ENCODE peak calls at places on chromosome 9, in five cellular contexts. D is osteoblast, N is IMR-90, X is OCI-LY7, K is tibial nerve. M is an unnamed sample.

GRCh38 chr9:138069731-138070456 is 192.3 kb downstream of the CACNA1B start:
- DNase-seq in D (no peak), N (no peak), X (no peak), K (no peak), M (no peak)

GRCh38 chr9:15104826-15105420 is 194.7 kb upstream of the FREM1 start:
- DNase-seq in D (peak; percentile 66), N (peak; percentile 46), X (peak; percentile 39), K (no peak), M (peak; percentile 40)

GRCh38 chr9:137243626-137244485 is 2.8 kb downstream of the TUBB4B start:
- DNase-seq in D (peak; percentile 84), N (no peak), X (no peak), K (no peak), M (no peak)

GRCh38 chr9:91536211-91536691 is 112.6 kb upstream of the NFIL3 start:
- DNase-seq in D (peak; percentile 67), N (peak; percentile 90), X (no peak), K (no peak), M (peak; percentile 53)

GRCh38 chr9:99259231-99259918 is 37.3 kb downstream of the SEC61B start:
- DNase-seq in D (no peak), N (no peak), X (peak; percentile 74), K (peak; percentile 65), M (no peak)

GRCh38 chr9:18849186-18849724 is 183.8 kb downstream of the SAXO1 start:
- DNase-seq in D (no peak), N (no peak), X (no peak), K (no peak), M (no peak)

GRCh38 chr9:15222313-15222712 is 84.7 kb downstream of the TTC39B start:
- DNase-seq in D (no peak), N (no peak), X (no peak), K (no peak), M (no peak)

GRCh38 chr9:16085167-16085718 is 532.4 kb downstream of the CCDC171 start:
- DNase-seq in D (no peak), N (no peak), X (no peak), K (no peak), M (no peak)

GRCh38 chr9:75239176-75239575 is 150.9 kb downstream of the OSTF1 start:
- DNase-seq in D (no peak), N (peak; percentile 29), X (peak; percentile 13), K (no peak), M (no peak)

GRCh38 chr9:7185612-7186011 is 427.8 kb downstream of the KDM4C start:
- DNase-seq in D (no peak), N (peak; percentile 90), X (no peak), K (no peak), M (peak; percentile 38)

GRCh38 chr9:92010705-92011536 is 60.9 kb upstream of the ROR2 start:
- DNase-seq in D (no peak), N (no peak), X (no peak), K (no peak), M (no peak)

GRCh38 chr9:134671341-134672113 is 29.9 kb downstream of the COL5A1 start:
- DNase-seq in D (no peak), N (no peak), X (no peak), K (no peak), M (no peak)
- H3K4me1 ChIP-seq in D (peaks cover 53% of the 10 kb centered on the region), N (peaks cover 38% of the 10 kb centered on the region), X (no peaks in the 10 kb centered on the region), K (peaks cover 45% of the 10 kb centered on the region), M (peaks cover 14% of the 10 kb centered on the region)

GRCh38 chr9:120366646-120367019 is 213.3 kb downstream of the CDK5RAP2 start:
- DNase-seq in D (peak; percentile 93), N (peak; percentile 91), X (no peak), K (no peak), M (peak; percentile 85)
- TF ChIP-seq CTCF in D (peak; percentile 47), N (peak; percentile 61), X (no peak), K (no peak), M (peak; percentile 9)

GRCh38 chr9:124280176-124280691 is 22.5 kb downstream of the NEK6 start:
- DNase-seq in D (peak; percentile 94), N (peak; percentile 91), X (no peak), K (no peak), M (no peak)
- H3K4me1 ChIP-seq in D (peaks cover 63% of the 10 kb centered on the region), N (peaks cover 67% of the 10 kb centered on the region), X (no peaks in the 10 kb centered on the region), K (peaks cover 100% of the 10 kb centered on the region), M (peaks cover 12% of the 10 kb centered on the region)

GRCh38 chr9:94734054-94734754 is 7.7 kb downstream of the AOPEP start:
- DNase-seq in D (no peak), N (no peak), X (no peak), K (no peak), M (no peak)

GRCh38 chr9:94725293-94725692 is 1.2 kb upstream of the AOPEP start:
- DNase-seq in D (no peak), N (no peak), X (no peak), K (no peak), M (no peak)

GRCh38 chr9:94728719-94729118 is 2.2 kb downstream of the AOPEP start:
- DNase-seq in D (no peak), N (no peak), X (no peak), K (no peak), M (no peak)

GRCh38 chr9:94726495-94727191 is at the start of gene AOPEP:
- DNase-seq in D (peak; percentile 99), N (peak; percentile 93), X (peak; percentile 98), K (peak; percentile 98), M (peak; percentile 99)

DNA sequence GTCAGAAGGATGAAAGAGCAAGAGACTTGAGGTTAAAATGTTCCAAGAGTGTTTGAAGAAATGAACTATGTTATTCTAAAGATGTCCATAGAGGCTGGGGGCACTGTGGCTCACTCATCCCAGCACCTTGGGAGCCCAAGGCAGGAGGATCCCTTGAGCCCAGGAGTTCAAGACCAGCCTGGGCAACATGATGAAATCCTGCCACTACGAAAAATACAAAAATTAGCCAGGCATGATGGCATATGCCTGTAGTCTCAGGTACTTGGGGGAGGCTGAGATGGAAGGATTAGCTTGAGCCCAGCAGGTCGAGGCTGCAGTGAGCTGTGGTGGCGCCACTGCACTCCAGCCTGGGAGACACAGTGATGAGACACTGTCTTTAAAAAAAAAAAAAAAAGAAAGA is 2.7 kb downstream of the AOPEP start:
- DNase-seq in D (no peak), N (no peak), X (no peak), K (no peak), M (no peak)
- TF ChIP-seq CTCF in D (no peak), N (no peak), X (peak; percentile 55), K (no peak), M (no peak)

DNA sequence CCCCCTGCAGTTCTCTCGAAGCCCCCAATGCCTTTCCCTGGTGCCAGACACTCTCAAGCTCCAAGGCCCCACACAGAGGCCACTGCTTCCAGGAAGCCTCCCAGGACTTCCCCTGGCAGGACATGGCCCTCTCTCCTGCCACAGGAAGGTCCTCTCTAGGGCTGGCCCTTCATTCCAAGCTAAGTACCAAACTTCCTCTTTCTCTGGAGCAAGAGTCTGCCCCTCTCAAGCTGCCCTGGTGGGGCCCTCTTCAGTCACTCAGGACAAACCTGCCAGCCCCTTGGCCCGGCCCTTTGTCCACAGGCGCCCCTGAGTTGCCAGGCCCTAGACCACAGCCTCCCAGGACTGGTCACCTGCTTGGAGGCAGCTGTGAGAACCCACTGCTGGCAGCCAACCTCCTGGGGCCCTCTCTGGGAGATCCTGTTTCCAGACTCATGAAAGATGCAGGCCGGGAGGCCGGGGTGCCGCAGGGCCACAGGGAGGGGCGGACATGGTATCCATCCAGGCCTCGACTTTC is 6.6 kb downstream of the NINJ1 start:
- DNase-seq in D (peak; percentile 64), N (no peak), X (no peak), K (peak; percentile 9), M (no peak)
- H3K4me1 ChIP-seq in D (peaks cover 4% of the 10 kb centered on the region), N (peaks cover 30% of the 10 kb centered on the region), X (peaks cover 11% of the 10 kb centered on the region), K (peaks cover 69% of the 10 kb centered on the region), M (no peaks in the 10 kb centered on the region)

DNA sequence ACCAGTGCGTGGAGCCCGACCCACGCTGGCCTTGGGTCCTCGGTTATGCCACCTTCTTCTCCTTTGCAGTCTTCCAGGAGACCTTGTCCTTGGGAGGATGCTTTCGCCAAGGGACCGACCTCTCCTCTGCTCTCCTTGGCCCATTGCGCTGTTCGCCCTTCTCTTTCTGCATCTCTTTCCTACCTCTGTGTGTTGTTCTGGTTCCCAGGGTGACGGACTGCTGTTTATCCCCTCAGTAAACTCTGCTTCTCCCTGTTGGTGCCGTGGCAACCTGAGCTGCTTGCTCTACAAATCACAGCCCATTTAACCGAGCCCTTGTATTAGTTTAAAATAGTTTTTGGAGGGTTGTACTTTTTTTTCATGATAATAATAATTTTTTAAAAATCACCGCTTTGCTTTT is 97.9 kb downstream of the DAPK1 start:
- DNase-seq in D (no peak), N (no peak), X (no peak), K (no peak), M (no peak)
- TF ChIP-seq CTCF in D (no peak), N (no peak), X (no peak), K (no peak), M (no peak)

GRCh38 chr9:4508246-4508906 is 18.1 kb downstream of the SLC1A1 start:
- DNase-seq in D (no peak), N (peak; percentile 53), X (no peak), K (no peak), M (peak; percentile 62)

GRCh38 chr9:4506490-4506889 is 16.2 kb downstream of the SLC1A1 start:
- DNase-seq in D (no peak), N (no peak), X (no peak), K (no peak), M (no peak)

GRCh38 chr9:4508907-4509589 is 18.8 kb downstream of the SLC1A1 start:
- DNase-seq in D (peak; percentile 87), N (peak; percentile 72), X (no peak), K (no peak), M (no peak)

GRCh38 chr9:4507306-4507705 is 17.0 kb downstream of the SLC1A1 start:
- DNase-seq in D (no peak), N (peak; percentile 29), X (no peak), K (no peak), M (no peak)

GRCh38 chr9:4507731-4508130 is 17.5 kb downstream of the SLC1A1 start:
- DNase-seq in D (no peak), N (no peak), X (no peak), K (no peak), M (peak; percentile 75)
- H3K4me1 ChIP-seq in D (peaks cover 41% of the 10 kb centered on the region), N (peaks cover 9% of the 10 kb centered on the region), X (no peaks in the 10 kb centered on the region), K (no peaks in the 10 kb centered on the region), M (peaks cover 61% of the 10 kb centered on the region)

M was measured in Caco-2.